ENCODE peak calls at places on chromosome 20, in five cellular contexts. One of them, this sample, is unnamed.

GRCh38 chr20:24049081-24049480 is 60.5 kb upstream of the GGTLC1 start:
- DNase-seq in IMR-90: no peak
- DNase-seq in H1: no peak
- DNase-seq in H9: no peak
- DNase-seq in neuronal stem cell: no peak
- DNase-seq in this sample: no peak

GRCh38 chr20:58711266-58712051 is 18.9 kb downstream of the NPEPL1 start:
- DNase-seq in IMR-90: no peak
- DNase-seq in H1: no peak
- DNase-seq in H9: peak; percentile 22
- DNase-seq in neuronal stem cell: no peak
- DNase-seq in this sample: no peak

GRCh38 chr20:9408422-9409300 is 105.7 kb upstream of the LAMP5 start:
- DNase-seq in neuronal stem cell: no peak
- DNase-seq in IMR-90: peak; percentile 75
- DNase-seq in H9: no peak
- DNase-seq in H1: no peak
- DNase-seq in this sample: no peak

GRCh38 chr20:57264908-57265648 is 1.4 kb downstream of the BMP7 start:
- DNase-seq in IMR-90: no peak
- DNase-seq in H1: no peak
- DNase-seq in H9: peak; percentile 56
- DNase-seq in neuronal stem cell: no peak
- DNase-seq in this sample: peak; percentile 53

GRCh38 chr20:33839591-33839990 is 28.4 kb downstream of the CHMP4B start:
- DNase-seq in H1: no peak
- DNase-seq in IMR-90: no peak
- DNase-seq in neuronal stem cell: no peak
- DNase-seq in H9: no peak
- DNase-seq in this sample: no peak

GRCh38 chr20:22686097-22686496 is 101.7 kb upstream of the FOXA2 start:
- DNase-seq in H9: peak; percentile 84
- DNase-seq in IMR-90: peak; percentile 61
- DNase-seq in neuronal stem cell: no peak
- DNase-seq in H1: peak; percentile 33
- DNase-seq in this sample: peak; percentile 86

GRCh38 chr20:48760403-48760889 is 67.4 kb downstream of the PREX1 start:
- DNase-seq in H9: no peak
- DNase-seq in neuronal stem cell: no peak
- DNase-seq in H1: no peak
- DNase-seq in IMR-90: peak; percentile 24
- DNase-seq in this sample: no peak

GRCh38 chr20:15642676-15643075 is 930.6 kb downstream of the KIF16B start:
- DNase-seq in neuronal stem cell: no peak
- DNase-seq in H9: no peak
- DNase-seq in H1: no peak
- DNase-seq in IMR-90: peak; percentile 80
- DNase-seq in this sample: no peak

GRCh38 chr20:42577193-42577592 is 612.5 kb downstream of the PTPRT start:
- DNase-seq in H9: peak; percentile 30
- DNase-seq in IMR-90: no peak
- DNase-seq in neuronal stem cell: no peak
- DNase-seq in H1: no peak
- DNase-seq in this sample: peak; percentile 6

DNA sequence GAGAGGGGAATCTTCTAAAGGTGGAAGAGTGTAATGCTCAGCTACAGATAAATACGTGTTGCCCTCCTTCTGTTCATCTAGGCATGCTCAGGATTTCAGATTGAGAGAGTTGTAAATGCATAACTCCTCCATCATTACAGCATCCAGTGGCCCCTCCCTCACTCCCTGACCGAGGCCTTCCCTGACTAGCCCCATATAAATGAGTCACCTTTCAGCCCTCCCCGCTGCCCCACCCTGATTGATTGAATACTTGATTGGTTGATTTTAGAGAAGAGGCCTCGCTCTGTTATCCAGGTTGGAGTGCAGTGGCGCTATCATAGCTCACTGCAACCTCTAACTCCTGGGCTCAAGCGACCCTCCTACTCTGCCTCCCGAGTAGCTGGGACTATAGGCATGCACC is 193.7 kb downstream of the EYA2 start:
- DNase-seq in IMR-90: no peak
- DNase-seq in neuronal stem cell: no peak
- DNase-seq in H9: no peak
- DNase-seq in H1: no peak
- DNase-seq in this sample: no peak
- H3K79me1 ChIP-seq in IMR-90: no peaks in the 10 kb centered on the region
- H3K79me1 ChIP-seq in neuronal stem cell: no peaks in the 10 kb centered on the region
- H3K79me1 ChIP-seq in H9: no peaks in the 10 kb centered on the region
- H3K79me1 ChIP-seq in H1: no peaks in the 10 kb centered on the region
- H3K79me1 ChIP-seq in this sample: no peaks in the 10 kb centered on the region

GRCh38 chr20:62045529-62046277 is 20.0 kb downstream of the TAF4 start:
- DNase-seq in H9: no peak
- DNase-seq in neuronal stem cell: no peak
- DNase-seq in H1: no peak
- DNase-seq in IMR-90: no peak
- DNase-seq in this sample: no peak
- H3K79me1 ChIP-seq in H9: peaks cover 6% of the 10 kb centered on the region
- H3K79me1 ChIP-seq in neuronal stem cell: peaks cover 33% of the 10 kb centered on the region
- H3K79me1 ChIP-seq in H1: peaks cover 30% of the 10 kb centered on the region
- H3K79me1 ChIP-seq in IMR-90: peaks cover 82% of the 10 kb centered on the region
- H3K79me1 ChIP-seq in this sample: peaks cover 31% of the 10 kb centered on the region

DNA sequence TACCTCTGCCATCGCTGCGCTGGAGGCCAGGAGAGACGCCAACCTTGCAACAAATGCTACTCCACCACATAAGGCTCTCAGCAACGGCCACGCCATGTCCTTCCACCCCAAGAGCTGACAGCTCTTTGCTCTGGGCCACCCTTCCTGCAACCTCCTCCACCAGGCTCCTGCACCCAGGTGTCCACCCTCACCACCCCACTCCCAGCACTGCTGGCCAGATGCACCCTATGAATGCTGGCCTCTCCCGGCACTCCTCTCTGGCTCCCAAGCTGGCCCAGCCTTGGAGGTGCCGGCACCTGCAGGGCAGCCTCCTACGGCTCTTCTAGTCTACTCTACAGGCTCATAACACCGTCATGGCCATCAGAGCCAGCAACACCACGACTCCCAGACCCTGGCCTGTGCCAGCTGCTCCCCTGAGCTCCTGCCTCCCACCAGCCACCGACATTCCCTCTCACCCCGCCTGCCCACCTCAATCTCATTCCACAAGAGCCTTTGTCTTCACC is 11.2 kb downstream of the TAF4 start:
- DNase-seq in IMR-90: no peak
- DNase-seq in H1: no peak
- DNase-seq in neuronal stem cell: no peak
- DNase-seq in H9: no peak
- DNase-seq in this sample: no peak
- H3K79me1 ChIP-seq in IMR-90: peaks cover 76% of the 10 kb centered on the region
- H3K79me1 ChIP-seq in H1: peaks cover 36% of the 10 kb centered on the region
- H3K79me1 ChIP-seq in neuronal stem cell: peaks cover 40% of the 10 kb centered on the region
- H3K79me1 ChIP-seq in H9: no peaks in the 10 kb centered on the region
- H3K79me1 ChIP-seq in this sample: peaks cover 35% of the 10 kb centered on the region

GRCh38 chr20:50128520-50128905 is 15.6 kb upstream of the UBE2V1 start:
- DNase-seq in neuronal stem cell: no peak
- DNase-seq in H1: no peak
- DNase-seq in H9: no peak
- DNase-seq in IMR-90: no peak
- DNase-seq in this sample: no peak
- H3K79me1 ChIP-seq in neuronal stem cell: peaks cover 1% of the 10 kb centered on the region
- H3K79me1 ChIP-seq in H1: peaks cover 3% of the 10 kb centered on the region
- H3K79me1 ChIP-seq in H9: no peaks in the 10 kb centered on the region
- H3K79me1 ChIP-seq in IMR-90: peaks cover 83% of the 10 kb centered on the region
- H3K79me1 ChIP-seq in this sample: peaks cover 6% of the 10 kb centered on the region

GRCh38 chr20:37361336-37361735 is 15.4 kb downstream of the SRC start:
- DNase-seq in IMR-90: no peak
- DNase-seq in H1: no peak
- DNase-seq in H9: no peak
- DNase-seq in neuronal stem cell: no peak
- DNase-seq in this sample: no peak

GRCh38 chr20:37362821-37363220 is 16.9 kb downstream of the SRC start:
- DNase-seq in IMR-90: no peak
- DNase-seq in H9: no peak
- DNase-seq in H1: no peak
- DNase-seq in neuronal stem cell: no peak
- DNase-seq in this sample: no peak

GRCh38 chr20:37363221-37364012 is 17.5 kb downstream of the SRC start:
- DNase-seq in H1: no peak
- DNase-seq in neuronal stem cell: no peak
- DNase-seq in IMR-90: no peak
- DNase-seq in H9: no peak
- DNase-seq in this sample: no peak

GRCh38 chr20:37360515-37361115 is 14.7 kb downstream of the SRC start:
- DNase-seq in IMR-90: no peak
- DNase-seq in H1: no peak
- DNase-seq in H9: no peak
- DNase-seq in neuronal stem cell: no peak
- DNase-seq in this sample: no peak

DNA sequence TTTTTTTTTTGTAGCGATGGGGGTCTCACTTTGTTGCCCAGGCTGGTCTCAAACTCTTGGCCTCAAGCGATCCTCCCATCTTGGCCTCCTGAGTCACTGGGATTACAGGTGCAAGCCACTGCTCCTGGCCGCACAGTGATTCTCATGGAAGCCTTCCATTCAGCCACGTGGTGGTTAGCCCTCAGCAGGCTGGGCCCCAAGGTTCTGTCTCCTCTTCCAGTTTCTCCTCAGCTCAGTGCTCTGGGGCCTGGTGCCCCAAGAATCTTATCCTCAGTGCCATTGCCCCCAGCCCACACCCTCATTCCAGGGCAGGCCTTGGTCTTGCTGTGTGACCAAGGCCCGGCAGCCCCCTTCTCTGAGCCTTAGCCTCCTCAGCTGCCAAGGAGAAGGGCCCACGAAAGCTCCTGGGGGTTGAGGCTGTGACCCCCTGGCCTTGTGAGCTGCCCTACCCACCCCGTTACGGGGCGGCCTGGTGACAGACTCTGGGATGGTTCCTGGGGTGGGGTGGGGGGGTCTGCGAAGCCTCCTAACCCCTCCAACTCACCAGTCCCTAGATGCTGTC is 16.4 kb downstream of the SRC start:
- DNase-seq in H9: no peak
- DNase-seq in H1: no peak
- DNase-seq in neuronal stem cell: no peak
- DNase-seq in IMR-90: no peak
- DNase-seq in this sample: no peak
- H3K79me1 ChIP-seq in H9: peaks cover 3% of the 10 kb centered on the region
- H3K79me1 ChIP-seq in H1: peaks cover 22% of the 10 kb centered on the region
- H3K79me1 ChIP-seq in neuronal stem cell: peaks cover 28% of the 10 kb centered on the region
- H3K79me1 ChIP-seq in IMR-90: peaks cover 80% of the 10 kb centered on the region
- H3K79me1 ChIP-seq in this sample: peaks cover 39% of the 10 kb centered on the region

DNA sequence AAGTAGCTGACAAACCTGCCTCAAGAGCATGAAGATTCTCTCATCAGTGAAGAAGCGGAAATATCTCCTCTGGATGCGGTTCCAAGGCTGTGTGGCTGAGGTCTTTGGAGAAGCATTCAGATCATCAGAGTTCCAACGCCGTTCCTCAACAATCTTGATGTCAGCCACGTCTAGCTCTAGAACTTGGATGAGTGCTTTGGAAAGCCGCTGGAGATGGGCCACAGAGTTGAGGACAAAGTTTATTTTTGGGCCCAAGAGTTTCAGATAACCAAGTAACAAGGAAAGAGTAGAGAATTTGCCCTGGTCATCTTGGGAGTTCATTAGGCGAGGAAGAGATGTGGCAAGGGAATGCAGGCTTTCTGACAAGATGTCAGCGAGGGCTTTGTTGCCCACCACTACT is 20.9 kb downstream of the TTI1 start:
- DNase-seq in H1: no peak
- DNase-seq in H9: no peak
- DNase-seq in IMR-90: no peak
- DNase-seq in neuronal stem cell: no peak
- DNase-seq in this sample: no peak
- H3K79me1 ChIP-seq in H1: peaks cover 8% of the 10 kb centered on the region
- H3K79me1 ChIP-seq in H9: peaks cover 3% of the 10 kb centered on the region
- H3K79me1 ChIP-seq in IMR-90: peaks cover 58% of the 10 kb centered on the region
- H3K79me1 ChIP-seq in neuronal stem cell: peaks cover 7% of the 10 kb centered on the region
- H3K79me1 ChIP-seq in this sample: peaks cover 15% of the 10 kb centered on the region

GRCh38 chr20:31948008-31948407 is 3.8 kb downstream of the PDRG1 start:
- DNase-seq in IMR-90: no peak
- DNase-seq in H9: no peak
- DNase-seq in H1: no peak
- DNase-seq in neuronal stem cell: no peak
- DNase-seq in this sample: peak; percentile 26

GRCh38 chr20:31951203-31951529 is 680 bp downstream of the PDRG1 start:
- DNase-seq in H1: no peak
- DNase-seq in H9: no peak
- DNase-seq in IMR-90: no peak
- DNase-seq in neuronal stem cell: no peak
- DNase-seq in this sample: no peak

GRCh38 chr20:31951530-31952453 is at the start of gene PDRG1:
- DNase-seq in H9: peak; percentile 98
- DNase-seq in IMR-90: peak; percentile 93
- DNase-seq in neuronal stem cell: peak; percentile 98
- DNase-seq in H1: peak; percentile 94
- DNase-seq in this sample: peak; percentile 97

GRCh38 chr20:31953749-31954148 is 1.9 kb upstream of the PDRG1 start:
- DNase-seq in H9: no peak
- DNase-seq in IMR-90: no peak
- DNase-seq in neuronal stem cell: no peak
- DNase-seq in H1: no peak
- DNase-seq in this sample: no peak

GRCh38 chr20:31949877-31950646 is 1.8 kb downstream of the PDRG1 start:
- DNase-seq in IMR-90: no peak
- DNase-seq in H9: no peak
- DNase-seq in H1: no peak
- DNase-seq in neuronal stem cell: no peak
- DNase-seq in this sample: no peak
- H3K79me1 ChIP-seq in IMR-90: peaks cover 30% of the 10 kb centered on the region
- H3K79me1 ChIP-seq in H9: peaks cover 10% of the 10 kb centered on the region
- H3K79me1 ChIP-seq in H1: no peaks in the 10 kb centered on the region
- H3K79me1 ChIP-seq in neuronal stem cell: peaks cover 8% of the 10 kb centered on the region
- H3K79me1 ChIP-seq in this sample: peaks cover 22% of the 10 kb centered on the region